ENCODE peak calls at places on chromosomes 6 and 20, in ten cellular contexts. V, L, I, B, O, K, J, H, E and Y are unnamed samples.

GRCh38 chr6:46917002-46917401 is 4.7 kb downstream of the ADGRF5 start:
- DNase-seq in H (no peak), E (no peak), I (no peak), J (no peak), L (no peak), B (no peak), O (no peak), V (no peak), K (no peak), Y (no peak)

GRCh38 chr20:25065044-25065624 is 7.2 kb upstream of the ACSS1 start:
- DNase-seq in J (no peak), E (no peak), B (no peak), L (no peak), K (no peak), H (no peak), V (no peak), O (no peak), I (no peak), Y (no peak)

GRCh38 chr6:67639161-67639560 is 995.9 kb upstream of the ADGRB3 start:
- DNase-seq in H (no peak), E (no peak), L (no peak), I (no peak), O (no peak), B (no peak), J (no peak), K (peak; percentile 70), V (no peak), Y (no peak)

GRCh38 chr6:20705741-20706140 is 171.5 kb downstream of the CDKAL1 start:
- DNase-seq in L (no peak), V (no peak), O (no peak), J (no peak), K (no peak), E (no peak), H (no peak), I (no peak), B (no peak), Y (no peak)

GRCh38 chr20:38369387-38369786 is 23.1 kb downstream of the LBP start:
- DNase-seq in H (no peak), V (no peak), I (no peak), K (peak; percentile 34), L (peak; percentile 61), J (no peak), E (peak; percentile 25), B (no peak), O (no peak), Y (no peak)

GRCh38 chr20:4684837-4685413 is 36.8 kb upstream of the PRND start:
- DNase-seq in K (peak; percentile 81), J (no peak), H (no peak), L (no peak), B (peak; percentile 17), I (no peak), E (no peak), O (no peak), V (no peak), Y (no peak)

GRCh38 chr6:157763894-157764345 is 59.1 kb upstream of the SNX9 start:
- DNase-seq in L (peak; percentile 64), B (no peak), J (no peak), O (no peak), I (no peak), V (no peak), K (no peak), H (no peak), E (no peak), Y (no peak)

GRCh38 chr6:106797186-106797585 is 167.8 kb downstream of the QRSL1 start:
- DNase-seq in L (no peak), E (no peak), K (no peak), O (no peak), V (no peak), B (no peak), H (no peak), J (no peak), I (no peak), Y (no peak)

GRCh38 chr6:163254341-163254835 is 160.1 kb upstream of the QKI start:
- DNase-seq in K (no peak), L (no peak), O (no peak), J (peak; percentile 88), E (no peak), B (no peak), I (no peak), V (no peak), H (no peak), Y (no peak)

GRCh38 chr6:25006565-25007001 is 70.8 kb upstream of the RIPOR2 start:
- DNase-seq in J (peak; percentile 20), K (peak; percentile 57), I (no peak), L (peak; percentile 36), H (no peak), O (no peak), V (no peak), E (peak; percentile 39), B (peak; percentile 50), Y (no peak)

GRCh38 chr20:60695223-60695622 is 556.8 kb upstream of the CDH4 start:
- DNase-seq in E (peak; percentile 74), I (peak; percentile 56), H (no peak), V (no peak), O (no peak), K (peak; percentile 71), B (peak; percentile 92), J (peak; percentile 54), L (no peak), Y (no peak)

GRCh38 chr20:52497731-52498130 is 306.2 kb upstream of the ZFP64 start:
- DNase-seq in L (no peak), V (no peak), E (peak; percentile 10), I (no peak), K (peak; percentile 69), B (peak; percentile 7), J (no peak), H (no peak), O (no peak), Y (no peak)

GRCh38 chr6:37365791-37366190 is 12.0 kb downstream of the RNF8 start:
- DNase-seq in E (peak; percentile 10), B (no peak), V (no peak), O (no peak), H (no peak), K (peak; percentile 24), J (no peak), L (peak; percentile 32), I (no peak), Y (no peak)

GRCh38 chr6:72246926-72247325 is 360.6 kb downstream of the RIMS1 start:
- DNase-seq in L (peak; percentile 7), H (no peak), B (no peak), E (no peak), J (no peak), O (no peak), K (peak; percentile 3), I (no peak), V (no peak), Y (no peak)

GRCh38 chr20:53660078-53660909 is 66.7 kb upstream of the ZNF217 start:
- DNase-seq in E (no peak), B (no peak), K (no peak), V (no peak), O (no peak), J (no peak), I (no peak), H (peak; percentile 49), L (no peak), Y (no peak)

GRCh38 chr6:117326396-117326795 is 61.0 kb downstream of the VGLL2 start:
- DNase-seq in I (no peak), V (no peak), L (no peak), B (no peak), J (no peak), K (no peak), H (no peak), E (no peak), O (no peak), Y (no peak)

GRCh38 chr6:24743265-24743943 is 24.4 kb upstream of the C6orf62 start:
- DNase-seq in H (no peak), L (no peak), E (peak; percentile 91), J (no peak), O (no peak), I (peak; percentile 70), B (peak; percentile 96), V (no peak), K (peak; percentile 98), Y (no peak)

GRCh38 chr6:110646951-110647910 is 168.0 kb downstream of the CDK19 start:
- DNase-seq in I (no peak), V (no peak), O (no peak), L (no peak), K (no peak), J (no peak), H (no peak), B (no peak), E (no peak), Y (no peak)

GRCh38 chr6:42505377-42505702 is 53.6 kb upstream of the TRERF1 start:
- DNase-seq in V (no peak), L (no peak), I (no peak), B (peak; percentile 57), J (no peak), E (peak; percentile 50), K (peak; percentile 66), H (no peak), O (no peak), Y (no peak)

GRCh38 chr6:33927551-33927950 is 123.7 kb upstream of the MLN start:
- DNase-seq in I (no peak), L (no peak), O (no peak), V (no peak), E (peak; percentile 93), B (peak; percentile 47), H (no peak), K (peak; percentile 71), J (peak; percentile 48), Y (no peak)

GRCh38 chr20:38303908-38304379 is at the start of gene BPI:
- DNase-seq in E (no peak), L (no peak), B (no peak), J (no peak), O (no peak), I (no peak), V (no peak), K (no peak), H (no peak), Y (no peak)

GRCh38 chr20:12411246-12411940 is 493.7 kb downstream of the BTBD3 start:
- DNase-seq in O (no peak), I (no peak), B (no peak), J (no peak), K (no peak), V (no peak), L (no peak), H (no peak), E (no peak), Y (no peak)

GRCh38 chr6:133041020-133041419 is 200.1 kb upstream of the EYA4 start:
- DNase-seq in I (no peak), B (no peak), V (no peak), H (no peak), K (no peak), L (no peak), J (no peak), O (no peak), E (no peak), Y (no peak)

GRCh38 chr6:129946439-129947140 is 71.8 kb upstream of the L3MBTL3 start:
- DNase-seq in B (no peak), J (no peak), H (no peak), I (no peak), L (no peak), V (no peak), O (no peak), E (no peak), K (no peak), Y (no peak)

GRCh38 chr6:52020961-52021570 is 66.3 kb downstream of the PKHD1 start:
- DNase-seq in K (peak; percentile 17), H (no peak), L (peak; percentile 35), V (no peak), E (peak; percentile 26), J (peak; percentile 7), I (peak; percentile 21), B (peak; percentile 38), O (no peak), Y (no peak)

GRCh38 chr20:48599106-48599747 is 228.6 kb downstream of the PREX1 start:
- DNase-seq in H (no peak), B (no peak), E (no peak), V (no peak), O (peak; percentile 1), L (no peak), J (no peak), I (no peak), K (no peak), Y (no peak)

GRCh38 chr20:52746768-52747167 is 225.4 kb upstream of the TSHZ2 start:
- DNase-seq in H (no peak), I (no peak), B (peak; percentile 3), K (no peak), V (no peak), O (no peak), E (no peak), L (no peak), J (no peak), Y (no peak)

GRCh38 chr20:57124800-57125399 is 141.5 kb downstream of the BMP7 start:
- DNase-seq in V (no peak), I (no peak), E (no peak), H (no peak), O (no peak), B (no peak), J (no peak), L (no peak), K (no peak), Y (no peak)